ENCODE peak calls at places on chromosomes 5 and 9, in five cellular contexts. One of them, this sample, is unnamed.

GRCh38 chr5:41908374-41909079 is 4.4 kb downstream of the RIMOC1 start:
- DNase-seq in NCI-H82: no peak
- DNase-seq in kidney: no peak
- DNase-seq in effector CD8-positive, alpha-beta T cell: no peak
- DNase-seq in GM13977: no peak
- DNase-seq in this sample: no peak

GRCh38 chr5:38547257-38547656 is 9.2 kb downstream of the LIFR start:
- DNase-seq in NCI-H82: no peak
- DNase-seq in kidney: no peak
- DNase-seq in effector CD8-positive, alpha-beta T cell: no peak
- DNase-seq in GM13977: no peak
- DNase-seq in this sample: no peak

GRCh38 chr9:15642369-15642962 is 89.6 kb downstream of the CCDC171 start:
- DNase-seq in NCI-H82: peak; percentile 65
- DNase-seq in kidney: no peak
- DNase-seq in effector CD8-positive, alpha-beta T cell: no peak
- DNase-seq in GM13977: peak; percentile 38
- DNase-seq in this sample: no peak

GRCh38 chr5:72991394-72991793 is 35.6 kb downstream of the FCHO2 start:
- DNase-seq in NCI-H82: no peak
- DNase-seq in kidney: no peak
- DNase-seq in effector CD8-positive, alpha-beta T cell: no peak
- DNase-seq in GM13977: no peak
- DNase-seq in this sample: no peak

GRCh38 chr5:143304836-143305475 is 98.5 kb downstream of the NR3C1 start:
- DNase-seq in NCI-H82: no peak
- DNase-seq in kidney: no peak
- DNase-seq in effector CD8-positive, alpha-beta T cell: no peak
- DNase-seq in GM13977: no peak
- DNase-seq in this sample: no peak

GRCh38 chr5:68429510-68429909 is 214.0 kb downstream of the PIK3R1 start:
- DNase-seq in NCI-H82: no peak
- DNase-seq in kidney: no peak
- DNase-seq in effector CD8-positive, alpha-beta T cell: no peak
- DNase-seq in GM13977: no peak
- DNase-seq in this sample: no peak

GRCh38 chr5:52269853-52270252 is 517.9 kb upstream of the ITGA1 start:
- DNase-seq in NCI-H82: no peak
- DNase-seq in kidney: no peak
- DNase-seq in effector CD8-positive, alpha-beta T cell: no peak
- DNase-seq in GM13977: no peak
- DNase-seq in this sample: no peak

GRCh38 chr5:108700928-108701327 is 46.8 kb upstream of the FER start:
- DNase-seq in NCI-H82: peak; percentile 1
- DNase-seq in kidney: no peak
- DNase-seq in effector CD8-positive, alpha-beta T cell: no peak
- DNase-seq in GM13977: no peak
- DNase-seq in this sample: no peak

GRCh38 chr5:138949988-138950387 is 74.9 kb upstream of the LRRTM2 start:
- DNase-seq in NCI-H82: no peak
- DNase-seq in kidney: peak; percentile 32
- DNase-seq in effector CD8-positive, alpha-beta T cell: no peak
- DNase-seq in GM13977: no peak
- DNase-seq in this sample: no peak

GRCh38 chr9:77215874-77216273 is 38.5 kb downstream of the VPS13A start:
- DNase-seq in NCI-H82: no peak
- DNase-seq in kidney: no peak
- DNase-seq in effector CD8-positive, alpha-beta T cell: no peak
- DNase-seq in GM13977: no peak
- DNase-seq in this sample: no peak

GRCh38 chr5:116296335-116297072 is 211.7 kb downstream of the COMMD10 start:
- DNase-seq in NCI-H82: no peak
- DNase-seq in kidney: no peak
- DNase-seq in effector CD8-positive, alpha-beta T cell: no peak
- DNase-seq in GM13977: no peak
- DNase-seq in this sample: no peak

GRCh38 chr9:128191406-128192046 is at the start of gene CIZ1:
- DNase-seq in NCI-H82: peak; percentile 83
- DNase-seq in kidney: peak; percentile 94
- DNase-seq in effector CD8-positive, alpha-beta T cell: peak; percentile 51
- DNase-seq in GM13977: peak; percentile 96
- DNase-seq in this sample: peak; percentile 61

GRCh38 chr5:52673495-52673894 is 114.2 kb upstream of the ITGA1 start:
- DNase-seq in NCI-H82: no peak
- DNase-seq in kidney: no peak
- DNase-seq in effector CD8-positive, alpha-beta T cell: no peak
- DNase-seq in GM13977: no peak
- DNase-seq in this sample: no peak

GRCh38 chr9:21323091-21323490 is 12.1 kb downstream of the KLHL9 start:
- DNase-seq in NCI-H82: peak; percentile 12
- DNase-seq in kidney: no peak
- DNase-seq in effector CD8-positive, alpha-beta T cell: no peak
- DNase-seq in GM13977: no peak
- DNase-seq in this sample: no peak

GRCh38 chr5:10635257-10635860 is 71.5 kb downstream of the ANKRD33B start:
- DNase-seq in NCI-H82: no peak
- DNase-seq in kidney: no peak
- DNase-seq in effector CD8-positive, alpha-beta T cell: no peak
- DNase-seq in GM13977: peak; percentile 90
- DNase-seq in this sample: no peak

GRCh38 chr9:17651725-17652124 is 72.9 kb downstream of the SH3GL2 start:
- DNase-seq in NCI-H82: no peak
- DNase-seq in kidney: no peak
- DNase-seq in effector CD8-positive, alpha-beta T cell: no peak
- DNase-seq in GM13977: no peak
- DNase-seq in this sample: no peak

GRCh38 chr5:151072234-151073025 is 8.4 kb downstream of the TNIP1 start:
- DNase-seq in NCI-H82: no peak
- DNase-seq in kidney: no peak
- DNase-seq in effector CD8-positive, alpha-beta T cell: no peak
- DNase-seq in GM13977: no peak
- DNase-seq in this sample: no peak